ENCODE peak calls at places on chromosomes 7 and 10, in four cellular contexts. U is esophagus squamous epithelium, O is testis, D is H54. R is an unnamed sample.

GRCh38 chr10:43679509-43679908 is 30.8 kb upstream of the ZNF32 start:
- DNase-seq in U (no peak), O (no peak), D (no peak), R (no peak)

GRCh38 chr10:5550250-5550545 is 25.4 kb downstream of the CALML3 start:
- DNase-seq in U (no peak), O (no peak), D (no peak), R (no peak)

GRCh38 chr7:137097111-137097510 is 228.7 kb downstream of the CHRM2 start:
- DNase-seq in U (no peak), O (no peak), D (no peak), R (no peak)

GRCh38 chr10:27742926-27743735 is 2.5 kb downstream of the MKX start:
- DNase-seq in U (no peak), O (peak; percentile 23), D (peak; percentile 24), R (no peak)

GRCh38 chr7:139587535-139587934 is 64.0 kb downstream of the CLEC2L start:
- DNase-seq in U (no peak), O (peak; percentile 0), D (no peak), R (no peak)

GRCh38 chr7:27442446-27442845 is 199.8 kb downstream of the EVX1 start:
- DNase-seq in U (no peak), O (no peak), D (peak; percentile 41), R (no peak)

GRCh38 chr10:132071667-132072066 is 5.9 kb downstream of the JAKMIP3 start:
- DNase-seq in U (no peak), O (no peak), D (no peak), R (no peak)

GRCh38 chr7:27142562-27143021 is 889 bp downstream of the HOXA5 start:
- DNase-seq in U (no peak), O (peak; percentile 12), D (no peak), R (no peak)

GRCh38 chr7:80724249-80724871 is 85.9 kb downstream of the CD36 start:
- DNase-seq in U (no peak), O (no peak), D (no peak), R (no peak)

GRCh38 chr7:27873981-27874957 is 134.3 kb downstream of the TAX1BP1 start:
- DNase-seq in U (no peak), O (peak; percentile 88), D (peak; percentile 94), R (no peak)

GRCh38 chr7:45268013-45268412 is 110.4 kb downstream of the RAMP3 start:
- DNase-seq in U (no peak), O (no peak), D (no peak), R (no peak)

GRCh38 chr7:159102681-159103381 is 41.8 kb downstream of the VIPR2 start:
- DNase-seq in U (no peak), O (no peak), D (no peak), R (no peak)

GRCh38 chr10:78210548-78210947 is 176.9 kb downstream of the RPS24 start:
- DNase-seq in U (no peak), O (no peak), D (no peak), R (no peak)

GRCh38 chr7:77467453-77467852 is 51.3 kb upstream of the GSAP start:
- DNase-seq in U (no peak), O (peak; percentile 65), D (no peak), R (no peak)

GRCh38 chr7:151754142-151754590 is 122.7 kb downstream of the PRKAG2 start:
- DNase-seq in U (peak; percentile 13), O (peak; percentile 68), D (peak; percentile 93), R (peak; percentile 52)

GRCh38 chr10:8473205-8473604 is 418.7 kb downstream of the GATA3 start:
- DNase-seq in U (no peak), O (no peak), D (no peak), R (no peak)

GRCh38 chr7:116210345-116211005 is at the start of gene TES:
- DNase-seq in U (no peak), O (peak; percentile 85), D (no peak), R (peak; percentile 34)

GRCh38 chr7:155377837-155378579 is 79.9 kb upstream of the EN2 start:
- DNase-seq in U (no peak), O (peak; percentile 34), D (no peak), R (no peak)

GRCh38 chr10:108249940-108250339 is 1085.4 kb upstream of the SORCS1 start:
- DNase-seq in U (no peak), O (no peak), D (no peak), R (peak; percentile 64)

GRCh38 chr10:95406651-95407280 is 116.0 kb upstream of the PDLIM1 start:
- DNase-seq in U (no peak), O (peak; percentile 73), D (no peak), R (peak; percentile 58)

GRCh38 chr10:13087986-13088618 is 11.9 kb upstream of the OPTN start:
- DNase-seq in U (no peak), O (no peak), D (no peak), R (no peak)

GRCh38 chr7:30922596-30922995 is 10.9 kb downstream of the AQP1 start:
- DNase-seq in U (no peak), O (no peak), D (no peak), R (no peak)

GRCh38 chr10:63798599-63799498 is 277.6 kb downstream of the REEP3 start:
- DNase-seq in U (no peak), O (peak; percentile 61), D (peak; percentile 47), R (no peak)

GRCh38 chr10:58178811-58179210 is 88.9 kb downstream of the IPMK start:
- DNase-seq in U (no peak), O (no peak), D (no peak), R (peak; percentile 6)

GRCh38 chr10:98642281-98642680 is 195.5 kb upstream of the HPS1 start:
- DNase-seq in U (no peak), O (no peak), D (no peak), R (no peak)

GRCh38 chr7:42931834-42932651 is at the start of the genes MRPL32 and PSMA2:
- DNase-seq in U (peak; percentile 84), O (peak; percentile 98), D (peak; percentile 95), R (peak; percentile 97)
- TF ChIP-seq POLR2A in U (peak; percentile 28), O (no peak), D (peak; percentile 88), R (peak; percentile 94)

GRCh38 chr7:537911-538634 is 18.4 kb upstream of the PDGFA start:
- DNase-seq in U (no peak), O (peak; percentile 80), D (peak; percentile 100), R (no peak)
- TF ChIP-seq POLR2A in U (no peak), O (no peak), D (no peak), R (no peak)

GRCh38 chr7:110544199-110544598 is 546.7 kb upstream of the LRRN3 start:
- DNase-seq in U (no peak), O (no peak), D (no peak), R (no peak)
- TF ChIP-seq POLR2A in U (no peak), O (no peak), D (no peak), R (no peak)

DNA sequence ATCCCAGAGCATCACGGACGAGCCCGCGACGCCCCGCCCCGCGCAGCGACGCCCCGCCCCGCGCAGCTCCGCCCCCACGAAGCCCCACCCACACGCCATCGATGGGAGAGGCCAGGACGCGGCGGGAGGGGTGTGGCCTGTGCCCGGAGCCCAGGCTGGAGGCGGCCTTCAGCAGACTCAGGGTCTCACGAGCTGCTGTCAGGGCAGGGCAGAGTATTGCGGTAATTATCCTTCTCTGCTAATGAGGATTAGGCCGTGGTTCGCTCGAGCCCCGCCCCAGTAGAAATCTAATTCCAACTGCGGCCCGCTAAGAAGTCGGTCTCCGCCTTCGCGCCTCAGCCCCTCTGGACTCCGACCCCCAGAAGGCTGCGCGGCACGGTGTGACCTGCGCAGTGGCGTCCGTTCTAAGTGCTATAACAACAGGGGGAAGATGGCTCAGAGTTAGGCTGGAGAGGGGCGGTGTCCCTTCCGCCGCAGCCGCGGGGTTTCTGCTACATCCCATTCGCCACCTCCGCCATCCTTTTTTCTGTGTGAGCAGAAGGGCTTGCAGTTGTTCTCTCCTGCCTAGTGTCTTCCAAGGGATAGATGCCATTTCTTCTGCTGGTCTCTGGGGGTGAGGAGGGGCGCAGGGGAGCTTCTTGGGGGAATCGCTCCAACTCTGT is 337 bp upstream of the NT5C3A start:
- DNase-seq in U (peak; percentile 77), O (peak; percentile 95), D (peak; percentile 93), R (peak; percentile 98)
- TF ChIP-seq POLR2A in U (peak; percentile 59), O (peak; percentile 20), D (peak; percentile 87), R (peak; percentile 91)

GRCh38 chr7:76272872-76273271 is 29.6 kb upstream of the HSPB1 start:
- DNase-seq in U (no peak), O (no peak), D (no peak), R (no peak)
- TF ChIP-seq POLR2A in U (no peak), O (no peak), D (no peak), R (no peak)

GRCh38 chr7:1063361-1063760 is 19.0 kb downstream of the GPR146 start:
- DNase-seq in U (no peak), O (no peak), D (no peak), R (no peak)

GRCh38 chr7:1064581-1064980 is 20.2 kb downstream of the GPR146 start:
- DNase-seq in U (no peak), O (no peak), D (no peak), R (no peak)

GRCh38 chr7:1061180-1061579 is 16.8 kb downstream of the GPR146 start:
- DNase-seq in U (no peak), O (no peak), D (no peak), R (no peak)

GRCh38 chr7:1060315-1061080 is 16.2 kb downstream of the GPR146 start:
- DNase-seq in U (no peak), O (no peak), D (no peak), R (peak; percentile 28)

GRCh38 chr7:1062296-1063294 is 18.2 kb downstream of the GPR146 start:
- DNase-seq in U (no peak), O (no peak), D (no peak), R (no peak)
- TF ChIP-seq POLR2A in U (no peak), O (no peak), D (no peak), R (no peak)